ENCODE peak calls at places on chromosomes 1 and 21, in six cellular contexts. T, Q, F, U, S and O are unnamed samples.

GRCh38 chr1:155012052-155012546 is 9.5 kb downstream of the ZBTB7B start:
- DNase-seq in F (no peak), U (no peak), S (no peak), Q (peak), T (no peak), O (peak)

GRCh38 chr1:143735764-143736461 is 235.9 kb downstream of the FAM72C start:
- DNase-seq in Q (no peak), U (no peak), S (no peak), F (peak), T (no peak), O (no peak)

GRCh38 chr1:110508038-110508437 is 10.9 kb downstream of the KCNA10 start:
- DNase-seq in F (no peak), Q (no peak), S (no peak), T (peak), U (no peak), O (no peak)

GRCh38 chr21:34129039-34129891 is 55.9 kb downstream of the MRPS6 start:
- DNase-seq in Q (peak), U (no peak), T (no peak), F (peak), S (peak), O (no peak)

GRCh38 chr1:234260578-234260977 is 112.7 kb upstream of the COA6 start:
- DNase-seq in S (no peak), Q (no peak), F (no peak), U (no peak), T (no peak), O (no peak)

GRCh38 chr21:42645211-42646075 is 8.0 kb upstream of the PDE9A start:
- DNase-seq in F (no peak), U (no peak), Q (no peak), S (no peak), T (no peak), O (peak)

GRCh38 chr1:155018617-155019348 is 14.8 kb downstream of the DCST2 start:
- DNase-seq in S (no peak), F (no peak), Q (no peak), U (no peak), T (no peak), O (no peak)

GRCh38 chr1:44947060-44947773 is 39.2 kb downstream of the EIF2B3 start:
- DNase-seq in U (no peak), T (no peak), F (peak), Q (no peak), S (peak), O (no peak)

GRCh38 chr1:77900687-77901293 is 12.4 kb downstream of the NEXN start:
- DNase-seq in F (peak), T (peak), U (no peak), Q (peak), S (no peak), O (no peak)

GRCh38 chr1:174953657-174954435 is 45.9 kb upstream of the CACYBP start:
- DNase-seq in Q (no peak), S (no peak), F (no peak), U (no peak), T (no peak), O (no peak)

GRCh38 chr1:92210701-92211100 is 7.0 kb upstream of the C1orf146 start:
- DNase-seq in S (no peak), F (peak), T (no peak), U (no peak), Q (no peak), O (no peak)

GRCh38 chr21:32140212-32141008 is 138.4 kb downstream of the MIS18A start:
- DNase-seq in Q (no peak), S (no peak), F (no peak), U (no peak), T (no peak), O (no peak)

GRCh38 chr21:32138658-32139057 is 140.2 kb downstream of the MIS18A start:
- DNase-seq in Q (no peak), T (no peak), S (no peak), U (no peak), F (no peak), O (no peak)

GRCh38 chr21:32141009-32141357 is 137.9 kb downstream of the MIS18A start:
- DNase-seq in Q (no peak), F (no peak), S (no peak), U (no peak), T (no peak), O (no peak)

GRCh38 chr21:32147041-32147440 is 131.8 kb downstream of the MIS18A start:
- DNase-seq in F (no peak), T (no peak), U (no peak), S (no peak), Q (no peak), O (no peak)

DNA sequence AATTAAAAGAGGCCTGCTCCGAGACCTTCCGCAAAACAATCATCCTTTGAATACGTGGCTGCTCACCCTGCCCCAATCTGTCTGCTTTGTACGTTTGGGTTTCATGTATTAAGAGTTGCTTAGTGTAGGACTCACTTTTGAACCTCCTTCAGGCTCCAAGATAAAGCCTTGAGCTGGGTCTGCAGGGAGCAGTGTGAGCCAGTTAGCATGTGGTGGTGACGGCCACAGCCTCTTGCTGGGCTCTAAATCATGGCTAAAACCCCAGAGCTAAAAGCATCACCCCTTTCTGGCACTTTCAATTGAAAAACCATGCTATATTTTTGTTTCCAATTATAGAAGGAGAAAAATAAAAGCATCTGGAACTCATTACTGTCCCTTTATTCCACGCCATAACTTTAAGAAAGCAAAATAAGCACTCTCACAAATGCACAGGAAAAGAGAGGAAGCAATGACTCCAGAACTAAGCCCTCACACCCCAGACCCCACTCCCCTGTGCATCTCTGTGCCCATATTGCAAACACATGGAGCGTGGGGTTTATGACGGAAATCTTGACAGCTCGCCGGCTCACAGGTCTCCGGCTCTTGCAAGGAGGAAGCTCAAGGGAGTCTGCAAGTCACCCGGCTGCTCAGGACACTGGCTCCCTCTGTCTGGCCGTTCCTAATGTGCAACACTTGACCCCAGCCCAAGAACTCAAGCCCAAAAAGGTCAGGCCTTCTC is 135.5 kb downstream of the MIS18A start:
- DNase-seq in Q (no peak), F (no peak), S (peak), T (no peak), U (no peak), O (no peak)
- TF ChIP-seq CTCF in Q (no peak), F (no peak), S (peak), T (no peak), U (no peak), O (no peak)

DNA sequence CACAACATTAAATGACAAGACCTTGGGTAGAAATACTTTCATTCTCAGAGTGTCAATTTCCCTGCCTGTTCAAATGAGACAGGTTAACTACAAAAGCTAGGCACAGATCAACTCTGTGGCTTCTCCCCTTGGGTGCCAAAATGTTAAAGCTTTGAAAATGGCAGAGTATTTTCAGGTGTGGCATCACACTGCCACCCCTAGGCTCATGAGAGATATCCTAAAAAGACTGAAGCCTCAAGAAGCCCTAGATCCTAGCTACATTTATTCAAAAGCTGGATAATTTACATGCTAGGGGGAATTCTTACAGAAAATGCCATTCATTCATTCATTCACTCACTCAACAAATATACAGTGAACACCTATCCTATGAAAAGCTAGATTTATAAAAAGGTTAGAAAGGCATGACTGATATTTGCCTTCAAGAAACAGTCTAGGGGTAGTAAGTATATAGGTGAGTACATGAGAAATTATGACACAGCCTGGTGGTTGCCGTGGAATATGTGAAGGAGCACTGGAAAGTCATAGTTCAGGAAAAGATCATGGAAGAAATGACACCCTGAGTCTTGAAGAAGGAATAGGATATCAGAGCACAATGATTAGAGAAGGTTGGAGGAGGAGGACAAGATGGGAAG is 15.9 kb upstream of the RAB4A start:
- DNase-seq in T (no peak), S (no peak), F (no peak), U (no peak), Q (peak), O (no peak)
- TF ChIP-seq CTCF in T (peak), S (peak), F (peak), U (no peak), Q (peak), O (peak)

GRCh38 chr1:187691439-187691838 is 862.7 kb downstream of the PLA2G4A start:
- DNase-seq in U (no peak), Q (no peak), T (no peak), F (peak), S (no peak), O (no peak)

GRCh38 chr1:187692799-187693198 is 864.0 kb downstream of the PLA2G4A start:
- DNase-seq in Q (no peak), U (no peak), S (no peak), F (no peak), T (no peak), O (no peak)

DNA sequence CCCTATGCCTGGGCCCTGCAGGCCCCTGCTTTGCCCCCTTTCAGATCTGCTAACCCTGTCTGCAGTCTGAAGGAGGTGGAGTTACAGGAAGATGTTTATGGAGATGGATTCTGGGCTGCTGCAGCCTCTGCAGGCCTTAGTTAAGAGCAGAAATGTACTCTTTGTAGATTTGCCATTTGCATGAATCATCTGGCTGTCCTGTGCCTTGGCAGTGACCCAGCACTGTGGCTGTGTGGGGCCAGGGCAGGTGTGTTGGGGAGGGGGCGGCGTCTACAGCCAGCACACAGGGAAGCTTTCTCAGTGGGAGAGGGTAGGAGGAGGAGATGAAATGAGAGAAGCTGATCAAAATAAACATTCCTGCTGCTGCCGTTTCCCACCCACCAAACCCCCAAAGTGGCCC is 867.3 kb downstream of the PLA2G4A start:
- DNase-seq in Q (no peak), S (no peak), F (no peak), T (no peak), U (no peak), O (no peak)
- TF ChIP-seq CTCF in Q (no peak), S (no peak), F (no peak), T (no peak), U (no peak), O (no peak)

DNA sequence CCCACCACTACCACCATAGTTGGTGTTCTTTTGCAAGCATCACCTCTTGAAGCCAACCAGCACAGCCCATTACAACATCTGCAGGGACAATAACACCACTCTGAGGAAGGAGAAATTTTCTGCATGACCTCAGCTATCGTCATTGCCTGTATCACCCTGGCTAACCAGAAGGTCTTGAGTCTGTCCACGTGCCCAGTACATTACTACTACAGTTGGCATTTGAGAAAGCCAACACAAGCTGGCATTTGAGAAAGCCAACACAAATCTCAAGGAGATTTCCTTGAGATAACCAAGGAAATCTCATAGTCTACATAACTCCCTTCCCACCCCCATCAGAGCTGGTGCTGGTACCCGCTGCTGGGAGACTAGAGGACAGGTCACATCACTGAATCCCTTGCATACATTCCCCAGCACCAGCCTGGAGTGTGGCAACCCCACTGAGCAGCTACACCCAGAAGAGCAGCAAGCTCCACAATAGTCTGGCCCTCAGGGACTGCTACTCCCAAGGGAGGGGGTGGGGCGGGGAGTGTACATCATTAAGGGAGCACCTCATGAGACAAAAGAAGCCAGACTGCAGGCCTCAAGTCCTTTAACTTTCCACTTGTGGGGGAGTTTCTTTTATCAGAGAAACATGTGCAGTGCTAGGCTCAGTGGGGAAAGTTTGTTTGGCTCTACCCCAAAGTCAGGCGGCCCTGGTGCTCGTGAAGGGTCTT is 46.0 kb upstream of the GUCA2A start:
- DNase-seq in T (no peak), F (no peak), Q (no peak), S (no peak), U (no peak), O (no peak)
- TF ChIP-seq CTCF in T (no peak), F (no peak), Q (no peak), S (no peak), U (no peak), O (no peak)

DNA sequence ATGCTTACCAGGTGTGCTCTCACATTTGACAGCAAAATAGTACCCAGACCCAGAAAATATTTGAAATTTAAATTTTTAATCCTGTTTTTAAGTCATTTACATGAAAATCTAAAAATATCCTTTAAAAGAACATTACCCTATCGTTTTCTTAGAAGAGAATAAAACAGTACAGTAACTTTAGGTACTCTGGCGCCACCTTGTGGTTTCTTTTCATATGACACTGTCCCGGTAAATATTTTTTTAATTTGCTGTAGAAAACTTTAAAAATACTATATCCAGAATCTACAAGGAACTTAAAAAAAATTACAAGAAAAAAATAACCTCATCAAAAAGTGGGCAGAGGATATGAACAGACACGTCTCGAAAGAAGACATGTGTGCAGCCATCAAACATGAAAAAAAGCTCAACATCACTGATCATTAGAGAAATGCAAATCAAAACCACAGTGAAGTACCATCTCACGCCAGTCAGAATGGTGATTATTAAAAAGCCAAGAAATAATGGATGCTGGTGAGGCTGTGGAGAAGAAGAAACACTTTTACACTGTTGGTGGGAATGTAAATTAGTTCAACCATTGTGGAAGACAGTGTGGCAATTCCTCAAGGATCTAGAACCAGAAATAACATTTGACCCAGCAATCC is 129.2 kb downstream of the RGS21 start:
- DNase-seq in U (no peak), T (peak), F (peak), S (peak), Q (peak), O (no peak)
- TF ChIP-seq CTCF in U (peak), T (peak), F (peak), S (peak), Q (peak), O (peak)

GRCh38 chr1:181390350-181391080 is 92.8 kb upstream of the CACNA1E start:
- DNase-seq in F (no peak), Q (no peak), T (no peak), U (no peak), S (no peak), O (no peak)

GRCh38 chr1:181392133-181392532 is 91.2 kb upstream of the CACNA1E start:
- DNase-seq in U (no peak), T (no peak), S (no peak), Q (no peak), F (no peak), O (no peak)

GRCh38 chr1:181394766-181395165 is 88.6 kb upstream of the CACNA1E start:
- DNase-seq in F (no peak), S (no peak), Q (no peak), U (no peak), T (no peak), O (no peak)

GRCh38 chr1:181392613-181393170 is 90.6 kb upstream of the CACNA1E start:
- DNase-seq in Q (no peak), S (no peak), U (no peak), F (no peak), T (no peak), O (no peak)

DNA sequence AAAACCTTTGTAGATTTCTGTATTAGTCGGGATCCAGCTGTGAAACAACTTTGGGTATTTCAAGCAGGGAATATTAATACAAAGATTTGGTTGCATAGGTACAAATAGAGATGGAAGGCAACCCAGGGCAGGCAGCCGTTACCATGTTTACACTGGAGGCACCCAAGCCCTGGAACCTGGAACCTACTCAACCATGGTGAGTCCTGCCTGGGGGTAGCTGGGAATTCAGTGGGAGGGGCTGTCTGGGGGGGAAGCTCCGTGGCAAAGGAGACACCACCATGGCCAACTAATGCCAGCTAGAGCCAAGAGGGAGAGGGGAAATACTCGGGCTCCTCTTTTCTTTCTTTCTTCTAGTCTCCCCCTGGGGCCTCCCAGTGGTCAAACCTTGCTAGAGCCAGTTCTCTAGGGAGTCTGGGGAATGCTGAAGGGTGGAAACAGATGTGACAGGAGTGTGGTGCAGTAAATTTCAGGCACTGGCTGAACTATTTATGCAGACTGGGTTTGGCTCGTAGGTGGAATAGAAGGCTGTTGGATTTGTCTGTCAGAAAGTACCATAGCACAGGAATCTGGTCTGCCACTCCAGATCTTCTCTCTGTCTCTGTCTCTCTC is 91.9 kb upstream of the CACNA1E start:
- DNase-seq in U (no peak), Q (no peak), S (no peak), T (no peak), F (no peak), O (no peak)
- TF ChIP-seq CTCF in U (no peak), Q (no peak), S (no peak), T (no peak), F (no peak), O (no peak)

DNA sequence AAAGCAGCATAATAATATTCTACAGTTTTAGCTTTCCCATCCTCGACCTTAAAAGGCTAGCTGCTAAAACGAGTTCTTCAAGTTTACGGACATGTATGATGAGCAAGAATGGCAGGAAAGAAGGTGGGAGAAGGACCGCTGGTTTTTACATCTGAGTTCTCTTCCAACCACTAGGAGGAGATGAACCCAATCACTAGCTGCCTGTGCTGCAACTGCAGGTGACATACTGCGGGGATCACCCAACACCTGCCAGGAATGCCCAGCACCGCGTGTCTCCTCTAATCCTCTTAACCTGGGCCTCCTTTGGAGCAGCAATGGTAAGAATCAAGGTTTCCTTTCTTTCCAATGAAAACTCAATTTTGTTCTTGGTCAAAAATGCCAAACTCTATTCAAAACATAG is 23.5 kb downstream of the TOR3A start:
- DNase-seq in U (no peak), Q (no peak), S (no peak), F (no peak), T (no peak), O (no peak)
- TF ChIP-seq CTCF in U (no peak), Q (peak), S (peak), F (peak), T (no peak), O (peak)

GRCh38 chr1:20491178-20491577 is 5.2 kb upstream of the CAMK2N1 start:
- DNase-seq in Q (no peak), S (no peak), T (no peak), U (no peak), F (no peak), O (no peak)

GRCh38 chr1:20492751-20493150 is 6.7 kb upstream of the CAMK2N1 start:
- DNase-seq in Q (no peak), S (no peak), U (no peak), F (no peak), T (no peak), O (no peak)

GRCh38 chr1:20494609-20495311 is 8.8 kb upstream of the CAMK2N1 start:
- DNase-seq in Q (no peak), U (no peak), S (peak), T (no peak), F (peak), O (no peak)

GRCh38 chr1:20493839-20494608 is 8.0 kb upstream of the CAMK2N1 start:
- DNase-seq in Q (peak), F (peak), S (peak), T (peak), U (peak), O (peak)

DNA sequence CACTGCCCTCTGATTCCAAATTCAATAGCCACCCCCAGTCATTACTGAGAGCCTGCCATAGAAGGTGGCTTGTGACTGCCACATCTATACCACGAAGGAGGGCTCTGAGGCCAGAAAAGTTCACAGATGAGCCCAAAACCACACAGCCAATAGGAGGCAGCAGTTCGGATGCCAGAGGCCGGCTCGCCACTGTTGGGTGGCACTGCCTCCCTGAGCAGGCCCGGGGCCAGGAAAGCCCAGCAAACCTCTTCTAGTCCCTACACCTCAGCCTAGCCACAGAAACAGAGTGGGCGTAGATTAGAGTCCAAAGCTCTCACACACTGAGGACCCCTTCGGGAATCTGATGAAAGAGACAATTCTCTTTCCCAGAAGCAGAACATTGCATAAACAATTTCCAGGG is 5.9 kb upstream of the CAMK2N1 start:
- DNase-seq in Q (no peak), U (no peak), F (no peak), T (no peak), S (no peak), O (no peak)
- TF ChIP-seq CTCF in Q (no peak), U (no peak), F (no peak), T (no peak), S (no peak), O (no peak)